ENCODE peak calls at places on chromosomes 3 and 15, in ten cellular contexts. One of them, this sample, is unnamed.

GRCh38 chr3:52056521-52056967 is at the start of gene DUSP7:
- DNase-seq in psoas muscle: peak; percentile 82
- DNase-seq in iPS DF 6.9: no peak
- DNase-seq in left lung: peak; percentile 73
- DNase-seq in lower lobe of right lung: peak; percentile 78
- DNase-seq in gastrocnemius medialis: peak; percentile 57
- DNase-seq in ovary: peak; percentile 64
- DNase-seq in left ventricle myocardium inferior: peak; percentile 79
- DNase-seq in fibroblast of lung: peak; percentile 62
- DNase-seq in cardiac muscle cell: peak; percentile 76
- DNase-seq in this sample: no peak

GRCh38 chr3:14787630-14788029 is 31.1 kb upstream of the FGD5 start:
- DNase-seq in left ventricle myocardium inferior: no peak
- DNase-seq in cardiac muscle cell: no peak
- DNase-seq in ovary: no peak
- DNase-seq in left lung: no peak
- DNase-seq in fibroblast of lung: no peak
- DNase-seq in iPS DF 6.9: no peak
- DNase-seq in psoas muscle: no peak
- DNase-seq in gastrocnemius medialis: no peak
- DNase-seq in lower lobe of right lung: no peak
- DNase-seq in this sample: no peak

GRCh38 chr15:38589502-38589901 is 24.9 kb upstream of the RASGRP1 start:
- DNase-seq in iPS DF 6.9: no peak
- DNase-seq in lower lobe of right lung: no peak
- DNase-seq in fibroblast of lung: peak; percentile 64
- DNase-seq in psoas muscle: no peak
- DNase-seq in cardiac muscle cell: peak; percentile 87
- DNase-seq in left ventricle myocardium inferior: no peak
- DNase-seq in ovary: no peak
- DNase-seq in gastrocnemius medialis: no peak
- DNase-seq in left lung: peak; percentile 47
- DNase-seq in this sample: no peak

GRCh38 chr3:197367081-197367780 is 68.8 kb upstream of the DLG1 start:
- DNase-seq in ovary: no peak
- DNase-seq in gastrocnemius medialis: no peak
- DNase-seq in fibroblast of lung: peak; percentile 49
- DNase-seq in left ventricle myocardium inferior: no peak
- DNase-seq in psoas muscle: no peak
- DNase-seq in iPS DF 6.9: no peak
- DNase-seq in left lung: peak; percentile 91
- DNase-seq in cardiac muscle cell: peak; percentile 71
- DNase-seq in lower lobe of right lung: peak; percentile 90
- DNase-seq in this sample: no peak

GRCh38 chr3:102156426-102156825 is 278.4 kb upstream of the ZPLD1 start:
- DNase-seq in cardiac muscle cell: peak; percentile 84
- DNase-seq in gastrocnemius medialis: no peak
- DNase-seq in iPS DF 6.9: no peak
- DNase-seq in fibroblast of lung: peak; percentile 78
- DNase-seq in left ventricle myocardium inferior: no peak
- DNase-seq in psoas muscle: no peak
- DNase-seq in lower lobe of right lung: no peak
- DNase-seq in ovary: no peak
- DNase-seq in left lung: no peak
- DNase-seq in this sample: no peak

GRCh38 chr3:160830792-160831191 is 74.8 kb downstream of the PPM1L start:
- DNase-seq in lower lobe of right lung: no peak
- DNase-seq in cardiac muscle cell: no peak
- DNase-seq in fibroblast of lung: no peak
- DNase-seq in ovary: no peak
- DNase-seq in psoas muscle: no peak
- DNase-seq in iPS DF 6.9: no peak
- DNase-seq in gastrocnemius medialis: no peak
- DNase-seq in left lung: no peak
- DNase-seq in left ventricle myocardium inferior: no peak
- DNase-seq in this sample: no peak

GRCh38 chr3:72872183-72872582 is 15.7 kb upstream of the GXYLT2 start:
- DNase-seq in left lung: no peak
- DNase-seq in psoas muscle: no peak
- DNase-seq in lower lobe of right lung: no peak
- DNase-seq in iPS DF 6.9: no peak
- DNase-seq in gastrocnemius medialis: no peak
- DNase-seq in ovary: no peak
- DNase-seq in left ventricle myocardium inferior: no peak
- DNase-seq in cardiac muscle cell: peak; percentile 49
- DNase-seq in fibroblast of lung: peak; percentile 34
- DNase-seq in this sample: no peak

GRCh38 chr3:25448750-25449684 is 21.0 kb downstream of the RARB start:
- DNase-seq in ovary: peak; percentile 80
- DNase-seq in gastrocnemius medialis: peak; percentile 67
- DNase-seq in lower lobe of right lung: peak; percentile 80
- DNase-seq in iPS DF 6.9: no peak
- DNase-seq in fibroblast of lung: peak; percentile 75
- DNase-seq in psoas muscle: peak; percentile 85
- DNase-seq in left lung: peak; percentile 79
- DNase-seq in cardiac muscle cell: peak; percentile 91
- DNase-seq in left ventricle myocardium inferior: peak; percentile 92
- DNase-seq in this sample: no peak

GRCh38 chr3:34675383-34676120 is 877.1 kb downstream of the PDCD6IP start:
- DNase-seq in left ventricle myocardium inferior: no peak
- DNase-seq in psoas muscle: no peak
- DNase-seq in left lung: no peak
- DNase-seq in iPS DF 6.9: no peak
- DNase-seq in cardiac muscle cell: peak; percentile 4
- DNase-seq in gastrocnemius medialis: no peak
- DNase-seq in fibroblast of lung: no peak
- DNase-seq in lower lobe of right lung: no peak
- DNase-seq in ovary: no peak
- DNase-seq in this sample: no peak

GRCh38 chr15:64344651-64345262 is 11.2 kb downstream of the CSNK1G1 start:
- DNase-seq in psoas muscle: no peak
- DNase-seq in fibroblast of lung: peak; percentile 43
- DNase-seq in left lung: no peak
- DNase-seq in ovary: no peak
- DNase-seq in cardiac muscle cell: peak; percentile 35
- DNase-seq in left ventricle myocardium inferior: no peak
- DNase-seq in gastrocnemius medialis: no peak
- DNase-seq in lower lobe of right lung: no peak
- DNase-seq in iPS DF 6.9: no peak
- DNase-seq in this sample: no peak

GRCh38 chr15:76061700-76062099 is 1.9 kb downstream of the TMEM266 start:
- DNase-seq in iPS DF 6.9: no peak
- DNase-seq in gastrocnemius medialis: no peak
- DNase-seq in ovary: no peak
- DNase-seq in cardiac muscle cell: no peak
- DNase-seq in left lung: no peak
- DNase-seq in fibroblast of lung: no peak
- DNase-seq in psoas muscle: no peak
- DNase-seq in left ventricle myocardium inferior: no peak
- DNase-seq in lower lobe of right lung: no peak
- DNase-seq in this sample: no peak

GRCh38 chr3:157127831-157128767 is 31.8 kb downstream of the CCNL1 start:
- DNase-seq in left lung: peak; percentile 62
- DNase-seq in gastrocnemius medialis: no peak
- DNase-seq in fibroblast of lung: peak; percentile 79
- DNase-seq in lower lobe of right lung: peak; percentile 77
- DNase-seq in left ventricle myocardium inferior: no peak
- DNase-seq in cardiac muscle cell: peak; percentile 89
- DNase-seq in psoas muscle: peak; percentile 51
- DNase-seq in ovary: peak; percentile 78
- DNase-seq in iPS DF 6.9: no peak
- DNase-seq in this sample: peak; percentile 91

GRCh38 chr3:188370081-188370830 is 216.3 kb downstream of the LPP start:
- DNase-seq in cardiac muscle cell: peak; percentile 36
- DNase-seq in psoas muscle: no peak
- DNase-seq in left ventricle myocardium inferior: no peak
- DNase-seq in left lung: no peak
- DNase-seq in iPS DF 6.9: no peak
- DNase-seq in ovary: no peak
- DNase-seq in gastrocnemius medialis: no peak
- DNase-seq in lower lobe of right lung: no peak
- DNase-seq in fibroblast of lung: no peak
- DNase-seq in this sample: no peak

DNA sequence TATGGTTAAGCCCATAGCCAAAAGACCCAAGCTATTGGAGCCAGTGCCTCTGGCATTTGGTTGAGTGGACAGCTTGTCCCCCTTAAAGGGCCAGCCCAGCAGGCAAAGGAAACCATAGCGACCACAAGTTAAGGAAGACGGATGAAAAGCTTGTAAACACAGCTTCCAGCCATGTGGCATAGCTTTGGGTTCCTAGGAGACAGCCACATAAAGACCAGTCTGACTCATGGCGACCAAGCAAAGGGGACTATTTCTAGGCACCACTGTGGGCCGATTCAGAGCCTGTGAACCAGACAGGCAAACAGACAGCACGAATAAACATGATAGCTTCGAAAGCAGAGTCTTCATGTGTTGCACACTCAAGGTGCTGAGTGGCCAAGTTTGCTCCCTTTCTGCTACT is 30.5 kb upstream of the SRGAP3 start:
- DNase-seq in gastrocnemius medialis: no peak
- DNase-seq in lower lobe of right lung: no peak
- DNase-seq in cardiac muscle cell: no peak
- DNase-seq in left ventricle myocardium inferior: no peak
- DNase-seq in left lung: no peak
- DNase-seq in iPS DF 6.9: no peak
- DNase-seq in fibroblast of lung: no peak
- DNase-seq in ovary: no peak
- DNase-seq in psoas muscle: no peak
- DNase-seq in this sample: no peak
- H3K27ac ChIP-seq in gastrocnemius medialis: no peak overlapping the region
- H3K27ac ChIP-seq in lower lobe of right lung: no peak overlapping the region
- H3K27ac ChIP-seq in cardiac muscle cell: no peak overlapping the region
- H3K27ac ChIP-seq in left ventricle myocardium inferior: no peak overlapping the region
- H3K27ac ChIP-seq in left lung: no peak overlapping the region
- H3K27ac ChIP-seq in iPS DF 6.9: no peak overlapping the region
- H3K27ac ChIP-seq in fibroblast of lung: no peak overlapping the region
- H3K27ac ChIP-seq in ovary: no peak overlapping the region
- H3K27ac ChIP-seq in psoas muscle: no peak overlapping the region
- H3K27ac ChIP-seq in this sample: no peak overlapping the region

DNA sequence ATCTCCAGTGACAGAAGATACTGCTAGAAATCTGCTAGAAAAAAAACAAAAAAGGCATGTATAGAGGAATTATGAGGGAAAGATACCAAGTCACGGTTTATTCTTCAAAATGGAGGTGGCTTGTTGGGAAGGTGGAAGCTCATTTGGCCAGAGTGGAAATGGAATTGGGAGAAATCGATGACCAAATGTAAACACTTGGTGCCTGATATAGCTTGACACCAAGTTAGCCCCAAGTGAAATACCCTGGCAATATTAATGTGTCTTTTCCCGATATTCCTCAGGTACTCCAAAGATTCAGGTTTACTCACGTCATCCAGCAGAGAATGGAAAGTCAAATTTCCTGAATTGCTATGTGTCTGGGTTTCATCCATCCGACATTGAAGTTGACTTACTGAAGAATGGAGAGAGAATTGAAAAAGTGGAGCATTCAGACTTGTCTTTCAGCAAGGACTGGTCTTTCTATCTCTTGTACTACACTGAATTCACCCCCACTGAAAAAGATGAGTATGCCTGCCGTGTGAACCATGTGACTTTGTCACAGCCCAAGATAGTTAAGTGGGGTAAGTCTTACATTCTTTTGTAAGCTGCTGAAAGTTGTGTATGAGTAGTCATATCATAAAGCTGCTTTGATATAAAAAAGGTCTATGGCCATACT is 4.0 kb downstream of the B2M start:
- DNase-seq in left ventricle myocardium inferior: no peak
- DNase-seq in gastrocnemius medialis: no peak
- DNase-seq in psoas muscle: no peak
- DNase-seq in fibroblast of lung: no peak
- DNase-seq in iPS DF 6.9: no peak
- DNase-seq in left lung: no peak
- DNase-seq in lower lobe of right lung: no peak
- DNase-seq in cardiac muscle cell: no peak
- DNase-seq in ovary: no peak
- DNase-seq in this sample: no peak
- H3K4me1 ChIP-seq in left ventricle myocardium inferior: peaks cover 85% of the 10 kb centered on the region
- H3K4me1 ChIP-seq in gastrocnemius medialis: peaks cover 28% of the 10 kb centered on the region
- H3K4me1 ChIP-seq in psoas muscle: peaks cover 4% of the 10 kb centered on the region
- H3K4me1 ChIP-seq in fibroblast of lung: peaks cover 2% of the 10 kb centered on the region
- H3K4me1 ChIP-seq in iPS DF 6.9: no peaks in the 10 kb centered on the region
- H3K4me1 ChIP-seq in left lung: peaks cover 69% of the 10 kb centered on the region
- H3K4me1 ChIP-seq in lower lobe of right lung: peaks cover 60% of the 10 kb centered on the region
- H3K4me1 ChIP-seq in cardiac muscle cell: peaks cover 31% of the 10 kb centered on the region
- H3K4me1 ChIP-seq in ovary: peaks cover 4% of the 10 kb centered on the region
- H3K4me1 ChIP-seq in this sample: peaks cover 37% of the 10 kb centered on the region

DNA sequence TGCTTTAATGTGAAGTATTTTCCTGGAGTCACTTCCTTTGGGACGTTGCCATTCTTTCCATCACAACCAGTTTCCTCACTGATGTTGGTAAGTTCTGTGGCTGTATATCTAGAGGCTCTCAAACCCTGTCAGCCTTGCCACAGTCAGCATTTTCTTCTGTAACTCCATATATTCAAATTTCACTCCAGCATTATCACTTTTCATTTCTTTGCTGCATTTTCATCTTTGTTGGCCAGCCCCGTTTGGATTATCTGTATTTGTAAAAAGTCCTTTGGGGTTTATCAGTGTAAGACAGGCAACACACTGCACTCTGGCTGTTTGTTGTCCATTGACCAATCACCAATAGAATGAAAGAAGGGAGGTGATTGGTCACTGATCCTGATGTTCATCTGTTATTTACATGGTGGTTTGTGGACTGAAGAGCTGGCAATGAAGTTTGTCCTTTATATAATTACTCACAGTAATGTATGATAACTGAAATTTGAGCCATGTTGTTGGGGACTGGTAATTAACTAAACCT is 20.3 kb downstream of the GMPS start:
- DNase-seq in iPS DF 6.9: no peak
- DNase-seq in psoas muscle: no peak
- DNase-seq in fibroblast of lung: peak; percentile 61
- DNase-seq in ovary: no peak
- DNase-seq in left ventricle myocardium inferior: no peak
- DNase-seq in left lung: no peak
- DNase-seq in gastrocnemius medialis: no peak
- DNase-seq in lower lobe of right lung: no peak
- DNase-seq in cardiac muscle cell: peak; percentile 74
- DNase-seq in this sample: no peak
- H3K27ac ChIP-seq in iPS DF 6.9: no peak overlapping the region
- H3K27ac ChIP-seq in psoas muscle: no peak overlapping the region
- H3K27ac ChIP-seq in fibroblast of lung: no peak overlapping the region
- H3K27ac ChIP-seq in ovary: no peak overlapping the region
- H3K27ac ChIP-seq in left ventricle myocardium inferior: no peak overlapping the region
- H3K27ac ChIP-seq in left lung: no peak overlapping the region
- H3K27ac ChIP-seq in gastrocnemius medialis: no peak overlapping the region
- H3K27ac ChIP-seq in lower lobe of right lung: no peak overlapping the region
- H3K27ac ChIP-seq in cardiac muscle cell: no peak overlapping the region
- H3K27ac ChIP-seq in this sample: no peak overlapping the region

DNA sequence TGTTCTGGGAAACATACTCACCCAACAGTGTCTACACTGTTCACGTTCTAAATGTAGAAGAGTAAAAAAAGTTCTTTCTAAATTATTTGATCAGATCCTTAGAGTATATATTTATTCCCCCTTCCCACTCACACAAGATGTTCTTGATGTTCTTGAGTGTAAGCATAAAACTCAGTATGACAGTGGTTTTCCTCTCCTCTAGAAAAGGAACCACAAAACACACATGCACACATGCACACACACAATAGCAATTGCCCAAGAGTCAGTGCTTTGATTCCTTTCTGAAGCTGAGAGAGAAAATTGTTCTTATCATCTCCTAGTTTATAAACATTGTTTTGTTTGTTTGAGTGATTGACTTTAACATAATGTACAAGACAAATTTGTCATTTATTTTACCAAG is 123.2 kb upstream of the PHLDB2 start:
- DNase-seq in ovary: no peak
- DNase-seq in left ventricle myocardium inferior: no peak
- DNase-seq in lower lobe of right lung: no peak
- DNase-seq in cardiac muscle cell: peak; percentile 25
- DNase-seq in gastrocnemius medialis: no peak
- DNase-seq in fibroblast of lung: no peak
- DNase-seq in iPS DF 6.9: no peak
- DNase-seq in left lung: no peak
- DNase-seq in psoas muscle: no peak
- DNase-seq in this sample: no peak
- H3K4me1 ChIP-seq in ovary: peaks cover 13% of the 10 kb centered on the region
- H3K4me1 ChIP-seq in left ventricle myocardium inferior: peaks cover 66% of the 10 kb centered on the region
- H3K4me1 ChIP-seq in lower lobe of right lung: no peaks in the 10 kb centered on the region
- H3K4me1 ChIP-seq in cardiac muscle cell: peaks cover 4% of the 10 kb centered on the region
- H3K4me1 ChIP-seq in gastrocnemius medialis: peaks cover 32% of the 10 kb centered on the region
- H3K4me1 ChIP-seq in fibroblast of lung: peaks cover 11% of the 10 kb centered on the region
- H3K4me1 ChIP-seq in iPS DF 6.9: no peaks in the 10 kb centered on the region
- H3K4me1 ChIP-seq in left lung: no peaks in the 10 kb centered on the region
- H3K4me1 ChIP-seq in psoas muscle: peaks cover 17% of the 10 kb centered on the region
- H3K4me1 ChIP-seq in this sample: peaks cover 38% of the 10 kb centered on the region